ENCODE peak calls at places on chromosomes 2 and 18, in seven cellular contexts. One of them, this sample, is unnamed.

GRCh38 chr2:236554629-236555282 is 14.9 kb upstream of the ACKR3 start:
- DNase-seq in suprapubic skin: no peak
- DNase-seq in OCI-LY7: peak
- DNase-seq in HTR-8/SVneo: no peak
- DNase-seq in cardiac septum: no peak
- DNase-seq in activated CD4-positive, alpha-beta T cell treated with anti-CD3 and anti-CD28 coated beads, Interleukin-2, amount 50 U/mL, for 4 hours: peak
- DNase-seq in activated naive CD4-positive, alpha-beta T cell treated with anti-CD3 and anti-CD28 coated beads, Interleukin-2, amount 50 U/mL, for 72 hours: no peak
- DNase-seq in this sample: no peak

GRCh38 chr18:70313640-70314039 is 24.8 kb downstream of the SOCS6 start:
- DNase-seq in activated CD4-positive, alpha-beta T cell treated with anti-CD3 and anti-CD28 coated beads, Interleukin-2, amount 50 U/mL, for 4 hours: no peak
- DNase-seq in cardiac septum: no peak
- DNase-seq in activated naive CD4-positive, alpha-beta T cell treated with anti-CD3 and anti-CD28 coated beads, Interleukin-2, amount 50 U/mL, for 72 hours: no peak
- DNase-seq in HTR-8/SVneo: no peak
- DNase-seq in suprapubic skin: no peak
- DNase-seq in OCI-LY7: no peak
- DNase-seq in this sample: no peak

GRCh38 chr2:2904721-2905340 is 472.8 kb downstream of the EIPR1 start:
- DNase-seq in activated naive CD4-positive, alpha-beta T cell treated with anti-CD3 and anti-CD28 coated beads, Interleukin-2, amount 50 U/mL, for 72 hours: no peak
- DNase-seq in cardiac septum: no peak
- DNase-seq in activated CD4-positive, alpha-beta T cell treated with anti-CD3 and anti-CD28 coated beads, Interleukin-2, amount 50 U/mL, for 4 hours: no peak
- DNase-seq in OCI-LY7: no peak
- DNase-seq in HTR-8/SVneo: no peak
- DNase-seq in suprapubic skin: no peak
- DNase-seq in this sample: no peak

GRCh38 chr2:150060341-150060740 is 427.1 kb downstream of the RND3 start:
- DNase-seq in suprapubic skin: no peak
- DNase-seq in cardiac septum: no peak
- DNase-seq in HTR-8/SVneo: no peak
- DNase-seq in activated naive CD4-positive, alpha-beta T cell treated with anti-CD3 and anti-CD28 coated beads, Interleukin-2, amount 50 U/mL, for 72 hours: no peak
- DNase-seq in OCI-LY7: no peak
- DNase-seq in activated CD4-positive, alpha-beta T cell treated with anti-CD3 and anti-CD28 coated beads, Interleukin-2, amount 50 U/mL, for 4 hours: no peak
- DNase-seq in this sample: no peak

GRCh38 chr2:241142063-241142462 is 7.2 kb downstream of the PASK start:
- DNase-seq in activated CD4-positive, alpha-beta T cell treated with anti-CD3 and anti-CD28 coated beads, Interleukin-2, amount 50 U/mL, for 4 hours: no peak
- DNase-seq in activated naive CD4-positive, alpha-beta T cell treated with anti-CD3 and anti-CD28 coated beads, Interleukin-2, amount 50 U/mL, for 72 hours: no peak
- DNase-seq in suprapubic skin: no peak
- DNase-seq in cardiac septum: no peak
- DNase-seq in HTR-8/SVneo: no peak
- DNase-seq in OCI-LY7: no peak
- DNase-seq in this sample: no peak

GRCh38 chr2:197576631-197577030 is 60.8 kb downstream of the MOB4 start:
- DNase-seq in activated CD4-positive, alpha-beta T cell treated with anti-CD3 and anti-CD28 coated beads, Interleukin-2, amount 50 U/mL, for 4 hours: no peak
- DNase-seq in suprapubic skin: no peak
- DNase-seq in OCI-LY7: no peak
- DNase-seq in activated naive CD4-positive, alpha-beta T cell treated with anti-CD3 and anti-CD28 coated beads, Interleukin-2, amount 50 U/mL, for 72 hours: no peak
- DNase-seq in cardiac septum: no peak
- DNase-seq in HTR-8/SVneo: no peak
- DNase-seq in this sample: no peak

GRCh38 chr2:86360781-86361180 is 23.4 kb upstream of the REEP1 start:
- DNase-seq in activated naive CD4-positive, alpha-beta T cell treated with anti-CD3 and anti-CD28 coated beads, Interleukin-2, amount 50 U/mL, for 72 hours: no peak
- DNase-seq in cardiac septum: no peak
- DNase-seq in OCI-LY7: no peak
- DNase-seq in activated CD4-positive, alpha-beta T cell treated with anti-CD3 and anti-CD28 coated beads, Interleukin-2, amount 50 U/mL, for 4 hours: no peak
- DNase-seq in HTR-8/SVneo: no peak
- DNase-seq in suprapubic skin: no peak
- DNase-seq in this sample: no peak

GRCh38 chr2:163595033-163595432 is 140.8 kb downstream of the FIGN start:
- DNase-seq in HTR-8/SVneo: no peak
- DNase-seq in cardiac septum: no peak
- DNase-seq in activated naive CD4-positive, alpha-beta T cell treated with anti-CD3 and anti-CD28 coated beads, Interleukin-2, amount 50 U/mL, for 72 hours: no peak
- DNase-seq in OCI-LY7: no peak
- DNase-seq in activated CD4-positive, alpha-beta T cell treated with anti-CD3 and anti-CD28 coated beads, Interleukin-2, amount 50 U/mL, for 4 hours: no peak
- DNase-seq in suprapubic skin: no peak
- DNase-seq in this sample: no peak

GRCh38 chr2:204172074-204172600 is 235.6 kb downstream of the ICOS start:
- DNase-seq in cardiac septum: no peak
- DNase-seq in suprapubic skin: no peak
- DNase-seq in HTR-8/SVneo: no peak
- DNase-seq in activated CD4-positive, alpha-beta T cell treated with anti-CD3 and anti-CD28 coated beads, Interleukin-2, amount 50 U/mL, for 4 hours: no peak
- DNase-seq in OCI-LY7: no peak
- DNase-seq in activated naive CD4-positive, alpha-beta T cell treated with anti-CD3 and anti-CD28 coated beads, Interleukin-2, amount 50 U/mL, for 72 hours: no peak
- DNase-seq in this sample: no peak

GRCh38 chr2:101114815-101115214 is 36.4 kb downstream of the TBC1D8 start:
- DNase-seq in OCI-LY7: no peak
- DNase-seq in suprapubic skin: no peak
- DNase-seq in activated CD4-positive, alpha-beta T cell treated with anti-CD3 and anti-CD28 coated beads, Interleukin-2, amount 50 U/mL, for 4 hours: no peak
- DNase-seq in HTR-8/SVneo: no peak
- DNase-seq in activated naive CD4-positive, alpha-beta T cell treated with anti-CD3 and anti-CD28 coated beads, Interleukin-2, amount 50 U/mL, for 72 hours: no peak
- DNase-seq in cardiac septum: peak
- DNase-seq in this sample: no peak

GRCh38 chr18:8730080-8730827 is 24.9 kb downstream of the MTCL1 start:
- DNase-seq in cardiac septum: peak
- DNase-seq in OCI-LY7: no peak
- DNase-seq in HTR-8/SVneo: peak
- DNase-seq in activated naive CD4-positive, alpha-beta T cell treated with anti-CD3 and anti-CD28 coated beads, Interleukin-2, amount 50 U/mL, for 72 hours: no peak
- DNase-seq in activated CD4-positive, alpha-beta T cell treated with anti-CD3 and anti-CD28 coated beads, Interleukin-2, amount 50 U/mL, for 4 hours: no peak
- DNase-seq in suprapubic skin: no peak
- DNase-seq in this sample: peak

GRCh38 chr2:23385748-23386421 is 906 bp downstream of the KLHL29 start:
- DNase-seq in OCI-LY7: no peak
- DNase-seq in suprapubic skin: no peak
- DNase-seq in activated CD4-positive, alpha-beta T cell treated with anti-CD3 and anti-CD28 coated beads, Interleukin-2, amount 50 U/mL, for 4 hours: no peak
- DNase-seq in cardiac septum: no peak
- DNase-seq in activated naive CD4-positive, alpha-beta T cell treated with anti-CD3 and anti-CD28 coated beads, Interleukin-2, amount 50 U/mL, for 72 hours: peak
- DNase-seq in HTR-8/SVneo: peak
- DNase-seq in this sample: peak

GRCh38 chr2:190987938-190988337 is 26.0 kb downstream of the STAT1 start:
- DNase-seq in OCI-LY7: no peak
- DNase-seq in activated naive CD4-positive, alpha-beta T cell treated with anti-CD3 and anti-CD28 coated beads, Interleukin-2, amount 50 U/mL, for 72 hours: no peak
- DNase-seq in suprapubic skin: no peak
- DNase-seq in cardiac septum: no peak
- DNase-seq in activated CD4-positive, alpha-beta T cell treated with anti-CD3 and anti-CD28 coated beads, Interleukin-2, amount 50 U/mL, for 4 hours: no peak
- DNase-seq in HTR-8/SVneo: no peak
- DNase-seq in this sample: no peak

GRCh38 chr2:232502901-232503791 is 15.5 kb upstream of the ECEL1 start:
- DNase-seq in cardiac septum: no peak
- DNase-seq in activated naive CD4-positive, alpha-beta T cell treated with anti-CD3 and anti-CD28 coated beads, Interleukin-2, amount 50 U/mL, for 72 hours: peak
- DNase-seq in suprapubic skin: no peak
- DNase-seq in OCI-LY7: no peak
- DNase-seq in activated CD4-positive, alpha-beta T cell treated with anti-CD3 and anti-CD28 coated beads, Interleukin-2, amount 50 U/mL, for 4 hours: peak
- DNase-seq in HTR-8/SVneo: no peak
- DNase-seq in this sample: no peak

GRCh38 chr2:168475636-168476035 is 19.6 kb downstream of the CERS6 start:
- DNase-seq in activated CD4-positive, alpha-beta T cell treated with anti-CD3 and anti-CD28 coated beads, Interleukin-2, amount 50 U/mL, for 4 hours: no peak
- DNase-seq in suprapubic skin: no peak
- DNase-seq in HTR-8/SVneo: no peak
- DNase-seq in cardiac septum: no peak
- DNase-seq in OCI-LY7: no peak
- DNase-seq in activated naive CD4-positive, alpha-beta T cell treated with anti-CD3 and anti-CD28 coated beads, Interleukin-2, amount 50 U/mL, for 72 hours: no peak
- DNase-seq in this sample: no peak

GRCh38 chr2:198390670-198391069 is 586.3 kb downstream of the PLCL1 start:
- DNase-seq in OCI-LY7: no peak
- DNase-seq in activated naive CD4-positive, alpha-beta T cell treated with anti-CD3 and anti-CD28 coated beads, Interleukin-2, amount 50 U/mL, for 72 hours: no peak
- DNase-seq in cardiac septum: no peak
- DNase-seq in HTR-8/SVneo: no peak
- DNase-seq in activated CD4-positive, alpha-beta T cell treated with anti-CD3 and anti-CD28 coated beads, Interleukin-2, amount 50 U/mL, for 4 hours: no peak
- DNase-seq in suprapubic skin: no peak
- DNase-seq in this sample: no peak

GRCh38 chr18:77069931-77070330 is 62.7 kb downstream of the MBP start:
- DNase-seq in HTR-8/SVneo: no peak
- DNase-seq in activated CD4-positive, alpha-beta T cell treated with anti-CD3 and anti-CD28 coated beads, Interleukin-2, amount 50 U/mL, for 4 hours: no peak
- DNase-seq in OCI-LY7: no peak
- DNase-seq in cardiac septum: no peak
- DNase-seq in suprapubic skin: no peak
- DNase-seq in activated naive CD4-positive, alpha-beta T cell treated with anti-CD3 and anti-CD28 coated beads, Interleukin-2, amount 50 U/mL, for 72 hours: no peak
- DNase-seq in this sample: no peak

GRCh38 chr2:176114930-176115625 is 1.5 kb upstream of the HOXD10 start:
- DNase-seq in OCI-LY7: no peak
- DNase-seq in HTR-8/SVneo: no peak
- DNase-seq in suprapubic skin: no peak
- DNase-seq in cardiac septum: no peak
- DNase-seq in activated CD4-positive, alpha-beta T cell treated with anti-CD3 and anti-CD28 coated beads, Interleukin-2, amount 50 U/mL, for 4 hours: no peak
- DNase-seq in activated naive CD4-positive, alpha-beta T cell treated with anti-CD3 and anti-CD28 coated beads, Interleukin-2, amount 50 U/mL, for 72 hours: no peak
- DNase-seq in this sample: no peak

GRCh38 chr2:33133436-33133835 is 186.7 kb downstream of the LTBP1 start:
- DNase-seq in activated naive CD4-positive, alpha-beta T cell treated with anti-CD3 and anti-CD28 coated beads, Interleukin-2, amount 50 U/mL, for 72 hours: no peak
- DNase-seq in suprapubic skin: no peak
- DNase-seq in activated CD4-positive, alpha-beta T cell treated with anti-CD3 and anti-CD28 coated beads, Interleukin-2, amount 50 U/mL, for 4 hours: no peak
- DNase-seq in cardiac septum: no peak
- DNase-seq in OCI-LY7: no peak
- DNase-seq in HTR-8/SVneo: no peak
- DNase-seq in this sample: no peak

GRCh38 chr2:118889995-118890394 is 42.5 kb upstream of the EN1 start:
- DNase-seq in OCI-LY7: no peak
- DNase-seq in activated CD4-positive, alpha-beta T cell treated with anti-CD3 and anti-CD28 coated beads, Interleukin-2, amount 50 U/mL, for 4 hours: no peak
- DNase-seq in activated naive CD4-positive, alpha-beta T cell treated with anti-CD3 and anti-CD28 coated beads, Interleukin-2, amount 50 U/mL, for 72 hours: no peak
- DNase-seq in cardiac septum: no peak
- DNase-seq in HTR-8/SVneo: no peak
- DNase-seq in suprapubic skin: no peak
- DNase-seq in this sample: no peak

GRCh38 chr2:100554788-100555407 is 7.9 kb upstream of the PDCL3 start:
- DNase-seq in activated CD4-positive, alpha-beta T cell treated with anti-CD3 and anti-CD28 coated beads, Interleukin-2, amount 50 U/mL, for 4 hours: peak
- DNase-seq in cardiac septum: no peak
- DNase-seq in HTR-8/SVneo: no peak
- DNase-seq in suprapubic skin: no peak
- DNase-seq in OCI-LY7: no peak
- DNase-seq in activated naive CD4-positive, alpha-beta T cell treated with anti-CD3 and anti-CD28 coated beads, Interleukin-2, amount 50 U/mL, for 72 hours: peak
- DNase-seq in this sample: no peak

GRCh38 chr2:22153974-22154373 is 1030.2 kb downstream of the TDRD15 start:
- DNase-seq in activated naive CD4-positive, alpha-beta T cell treated with anti-CD3 and anti-CD28 coated beads, Interleukin-2, amount 50 U/mL, for 72 hours: no peak
- DNase-seq in OCI-LY7: no peak
- DNase-seq in cardiac septum: no peak
- DNase-seq in activated CD4-positive, alpha-beta T cell treated with anti-CD3 and anti-CD28 coated beads, Interleukin-2, amount 50 U/mL, for 4 hours: no peak
- DNase-seq in suprapubic skin: no peak
- DNase-seq in HTR-8/SVneo: no peak
- DNase-seq in this sample: no peak

GRCh38 chr2:229297284-229297683 is 26.2 kb upstream of the PID1 start:
- DNase-seq in OCI-LY7: no peak
- DNase-seq in suprapubic skin: no peak
- DNase-seq in activated naive CD4-positive, alpha-beta T cell treated with anti-CD3 and anti-CD28 coated beads, Interleukin-2, amount 50 U/mL, for 72 hours: no peak
- DNase-seq in activated CD4-positive, alpha-beta T cell treated with anti-CD3 and anti-CD28 coated beads, Interleukin-2, amount 50 U/mL, for 4 hours: no peak
- DNase-seq in HTR-8/SVneo: no peak
- DNase-seq in cardiac septum: no peak
- DNase-seq in this sample: no peak

GRCh38 chr2:109176928-109177327 is 47.9 kb downstream of the SH3RF3 start:
- DNase-seq in cardiac septum: no peak
- DNase-seq in HTR-8/SVneo: no peak
- DNase-seq in activated CD4-positive, alpha-beta T cell treated with anti-CD3 and anti-CD28 coated beads, Interleukin-2, amount 50 U/mL, for 4 hours: no peak
- DNase-seq in activated naive CD4-positive, alpha-beta T cell treated with anti-CD3 and anti-CD28 coated beads, Interleukin-2, amount 50 U/mL, for 72 hours: no peak
- DNase-seq in OCI-LY7: no peak
- DNase-seq in suprapubic skin: no peak
- DNase-seq in this sample: no peak

GRCh38 chr2:136006658-136007057 is 21.2 kb upstream of the DARS1 start:
- DNase-seq in OCI-LY7: no peak
- DNase-seq in HTR-8/SVneo: peak
- DNase-seq in activated naive CD4-positive, alpha-beta T cell treated with anti-CD3 and anti-CD28 coated beads, Interleukin-2, amount 50 U/mL, for 72 hours: no peak
- DNase-seq in suprapubic skin: no peak
- DNase-seq in cardiac septum: no peak
- DNase-seq in activated CD4-positive, alpha-beta T cell treated with anti-CD3 and anti-CD28 coated beads, Interleukin-2, amount 50 U/mL, for 4 hours: no peak
- DNase-seq in this sample: peak

GRCh38 chr2:12008425-12009061 is 262.1 kb downstream of the LPIN1 start:
- DNase-seq in OCI-LY7: no peak
- DNase-seq in suprapubic skin: no peak
- DNase-seq in activated naive CD4-positive, alpha-beta T cell treated with anti-CD3 and anti-CD28 coated beads, Interleukin-2, amount 50 U/mL, for 72 hours: no peak
- DNase-seq in cardiac septum: no peak
- DNase-seq in HTR-8/SVneo: no peak
- DNase-seq in activated CD4-positive, alpha-beta T cell treated with anti-CD3 and anti-CD28 coated beads, Interleukin-2, amount 50 U/mL, for 4 hours: no peak
- DNase-seq in this sample: peak

GRCh38 chr2:29073913-29074312 is 410 bp downstream of the PCARE start:
- DNase-seq in activated CD4-positive, alpha-beta T cell treated with anti-CD3 and anti-CD28 coated beads, Interleukin-2, amount 50 U/mL, for 4 hours: no peak
- DNase-seq in cardiac septum: no peak
- DNase-seq in suprapubic skin: no peak
- DNase-seq in HTR-8/SVneo: no peak
- DNase-seq in activated naive CD4-positive, alpha-beta T cell treated with anti-CD3 and anti-CD28 coated beads, Interleukin-2, amount 50 U/mL, for 72 hours: no peak
- DNase-seq in OCI-LY7: no peak
- DNase-seq in this sample: no peak

GRCh38 chr2:176178271-176178806 is 10.1 kb upstream of the HOXD1 start:
- DNase-seq in cardiac septum: no peak
- DNase-seq in activated CD4-positive, alpha-beta T cell treated with anti-CD3 and anti-CD28 coated beads, Interleukin-2, amount 50 U/mL, for 4 hours: no peak
- DNase-seq in HTR-8/SVneo: no peak
- DNase-seq in suprapubic skin: no peak
- DNase-seq in OCI-LY7: no peak
- DNase-seq in activated naive CD4-positive, alpha-beta T cell treated with anti-CD3 and anti-CD28 coated beads, Interleukin-2, amount 50 U/mL, for 72 hours: peak
- DNase-seq in this sample: peak

GRCh38 chr2:36427790-36428243 is 72.2 kb downstream of the CRIM1 start:
- DNase-seq in suprapubic skin: no peak
- DNase-seq in cardiac septum: no peak
- DNase-seq in HTR-8/SVneo: no peak
- DNase-seq in OCI-LY7: no peak
- DNase-seq in activated CD4-positive, alpha-beta T cell treated with anti-CD3 and anti-CD28 coated beads, Interleukin-2, amount 50 U/mL, for 4 hours: no peak
- DNase-seq in activated naive CD4-positive, alpha-beta T cell treated with anti-CD3 and anti-CD28 coated beads, Interleukin-2, amount 50 U/mL, for 72 hours: no peak
- DNase-seq in this sample: peak

GRCh38 chr2:72669121-72669520 is 156.7 kb downstream of the EXOC6B start:
- DNase-seq in HTR-8/SVneo: peak
- DNase-seq in activated CD4-positive, alpha-beta T cell treated with anti-CD3 and anti-CD28 coated beads, Interleukin-2, amount 50 U/mL, for 4 hours: no peak
- DNase-seq in cardiac septum: no peak
- DNase-seq in suprapubic skin: no peak
- DNase-seq in activated naive CD4-positive, alpha-beta T cell treated with anti-CD3 and anti-CD28 coated beads, Interleukin-2, amount 50 U/mL, for 72 hours: no peak
- DNase-seq in OCI-LY7: no peak
- DNase-seq in this sample: peak

This sample was measured in Caki2.